ENCODE peak calls at places on chromosomes 3 and 15, in five cellular contexts. One of them, this sample, is unnamed.

GRCh38 chr15:90232941-90233700 is 620 bp downstream of the CIB1 start:
- DNase-seq in progenitor cell of endocrine pancreas: peak
- DNase-seq in epithelial cell of esophagus: peak
- DNase-seq in activated CD8-positive, alpha-beta memory T cell treated with anti-CD3 and anti-CD28 coated beads for 48 hours: peak
- DNase-seq in amniotic stem cell: peak
- DNase-seq in this sample: peak

GRCh38 chr3:186320862-186321568 is 41.0 kb downstream of the DGKG start:
- DNase-seq in progenitor cell of endocrine pancreas: no peak
- DNase-seq in epithelial cell of esophagus: peak
- DNase-seq in activated CD8-positive, alpha-beta memory T cell treated with anti-CD3 and anti-CD28 coated beads for 48 hours: no peak
- DNase-seq in amniotic stem cell: no peak
- DNase-seq in this sample: no peak

GRCh38 chr3:45119824-45120614 is 26.2 kb downstream of the CDCP1 start:
- DNase-seq in progenitor cell of endocrine pancreas: no peak
- DNase-seq in epithelial cell of esophagus: peak
- DNase-seq in activated CD8-positive, alpha-beta memory T cell treated with anti-CD3 and anti-CD28 coated beads for 48 hours: no peak
- DNase-seq in amniotic stem cell: no peak
- DNase-seq in this sample: no peak

GRCh38 chr15:97210277-97210676 is 750.2 kb upstream of the ARRDC4 start:
- DNase-seq in progenitor cell of endocrine pancreas: no peak
- DNase-seq in epithelial cell of esophagus: no peak
- DNase-seq in activated CD8-positive, alpha-beta memory T cell treated with anti-CD3 and anti-CD28 coated beads for 48 hours: no peak
- DNase-seq in amniotic stem cell: no peak
- DNase-seq in this sample: no peak

GRCh38 chr15:45021331-45021730 is 1.7 kb upstream of the SORD start:
- DNase-seq in progenitor cell of endocrine pancreas: no peak
- DNase-seq in epithelial cell of esophagus: peak
- DNase-seq in activated CD8-positive, alpha-beta memory T cell treated with anti-CD3 and anti-CD28 coated beads for 48 hours: no peak
- DNase-seq in amniotic stem cell: no peak
- DNase-seq in this sample: no peak

GRCh38 chr15:42031211-42031915 is 10.5 kb upstream of the PLA2G4E start:
- DNase-seq in progenitor cell of endocrine pancreas: no peak
- DNase-seq in epithelial cell of esophagus: peak
- DNase-seq in activated CD8-positive, alpha-beta memory T cell treated with anti-CD3 and anti-CD28 coated beads for 48 hours: no peak
- DNase-seq in amniotic stem cell: no peak
- DNase-seq in this sample: no peak

GRCh38 chr3:16309558-16309957 is 44.5 kb downstream of the OXNAD1 start:
- DNase-seq in progenitor cell of endocrine pancreas: no peak
- DNase-seq in epithelial cell of esophagus: peak
- DNase-seq in activated CD8-positive, alpha-beta memory T cell treated with anti-CD3 and anti-CD28 coated beads for 48 hours: no peak
- DNase-seq in amniotic stem cell: no peak
- DNase-seq in this sample: no peak

GRCh38 chr3:3170998-3171397 is 8.5 kb downstream of the CRBN start:
- DNase-seq in progenitor cell of endocrine pancreas: no peak
- DNase-seq in epithelial cell of esophagus: peak
- DNase-seq in activated CD8-positive, alpha-beta memory T cell treated with anti-CD3 and anti-CD28 coated beads for 48 hours: no peak
- DNase-seq in amniotic stem cell: no peak
- DNase-seq in this sample: no peak

GRCh38 chr3:37606472-37606871 is 255.2 kb upstream of the CTDSPL start:
- DNase-seq in progenitor cell of endocrine pancreas: no peak
- DNase-seq in epithelial cell of esophagus: no peak
- DNase-seq in activated CD8-positive, alpha-beta memory T cell treated with anti-CD3 and anti-CD28 coated beads for 48 hours: no peak
- DNase-seq in amniotic stem cell: no peak
- DNase-seq in this sample: no peak

GRCh38 chr3:43737001-43737440 is 46.3 kb downstream of the ABHD5 start:
- DNase-seq in progenitor cell of endocrine pancreas: no peak
- DNase-seq in epithelial cell of esophagus: no peak
- DNase-seq in activated CD8-positive, alpha-beta memory T cell treated with anti-CD3 and anti-CD28 coated beads for 48 hours: no peak
- DNase-seq in amniotic stem cell: no peak
- DNase-seq in this sample: peak

GRCh38 chr3:144864646-144865045 is 893.0 kb downstream of the DIPK2A start:
- DNase-seq in progenitor cell of endocrine pancreas: no peak
- DNase-seq in epithelial cell of esophagus: peak
- DNase-seq in activated CD8-positive, alpha-beta memory T cell treated with anti-CD3 and anti-CD28 coated beads for 48 hours: no peak
- DNase-seq in amniotic stem cell: no peak
- DNase-seq in this sample: no peak

GRCh38 chr3:134366928-134367352 is 7.3 kb downstream of the AMOTL2 start:
- DNase-seq in progenitor cell of endocrine pancreas: no peak
- DNase-seq in epithelial cell of esophagus: no peak
- DNase-seq in activated CD8-positive, alpha-beta memory T cell treated with anti-CD3 and anti-CD28 coated beads for 48 hours: no peak
- DNase-seq in amniotic stem cell: no peak
- DNase-seq in this sample: peak

GRCh38 chr3:137121704-137122314 is 164.0 kb downstream of the IL20RB start:
- DNase-seq in progenitor cell of endocrine pancreas: no peak
- DNase-seq in epithelial cell of esophagus: peak
- DNase-seq in activated CD8-positive, alpha-beta memory T cell treated with anti-CD3 and anti-CD28 coated beads for 48 hours: no peak
- DNase-seq in amniotic stem cell: no peak
- DNase-seq in this sample: peak

GRCh38 chr3:139655880-139656279 is 21.9 kb downstream of the NMNAT3 start:
- DNase-seq in progenitor cell of endocrine pancreas: no peak
- DNase-seq in epithelial cell of esophagus: peak
- DNase-seq in activated CD8-positive, alpha-beta memory T cell treated with anti-CD3 and anti-CD28 coated beads for 48 hours: no peak
- DNase-seq in amniotic stem cell: no peak
- DNase-seq in this sample: no peak

GRCh38 chr3:16264174-16264707 is 502 bp downstream of the DPH3 start:
- DNase-seq in progenitor cell of endocrine pancreas: no peak
- DNase-seq in epithelial cell of esophagus: peak
- DNase-seq in activated CD8-positive, alpha-beta memory T cell treated with anti-CD3 and anti-CD28 coated beads for 48 hours: no peak
- DNase-seq in amniotic stem cell: no peak
- DNase-seq in this sample: no peak

GRCh38 chr3:5136619-5137429 is 14.7 kb downstream of the ARL8B start:
- DNase-seq in progenitor cell of endocrine pancreas: no peak
- DNase-seq in epithelial cell of esophagus: peak
- DNase-seq in activated CD8-positive, alpha-beta memory T cell treated with anti-CD3 and anti-CD28 coated beads for 48 hours: no peak
- DNase-seq in amniotic stem cell: no peak
- DNase-seq in this sample: peak

GRCh38 chr3:48301020-48301813 is 32.2 kb downstream of the SPINK8 start:
- DNase-seq in progenitor cell of endocrine pancreas: peak
- DNase-seq in epithelial cell of esophagus: peak
- DNase-seq in activated CD8-positive, alpha-beta memory T cell treated with anti-CD3 and anti-CD28 coated beads for 48 hours: peak
- DNase-seq in amniotic stem cell: peak
- DNase-seq in this sample: peak

GRCh38 chr15:63234479-63234878 is 42.9 kb upstream of the APH1B start:
- DNase-seq in progenitor cell of endocrine pancreas: no peak
- DNase-seq in epithelial cell of esophagus: no peak
- DNase-seq in activated CD8-positive, alpha-beta memory T cell treated with anti-CD3 and anti-CD28 coated beads for 48 hours: no peak
- DNase-seq in amniotic stem cell: no peak
- DNase-seq in this sample: no peak

GRCh38 chr3:10551821-10552630 is 46.6 kb upstream of the ATP2B2 start:
- DNase-seq in progenitor cell of endocrine pancreas: no peak
- DNase-seq in epithelial cell of esophagus: peak
- DNase-seq in activated CD8-positive, alpha-beta memory T cell treated with anti-CD3 and anti-CD28 coated beads for 48 hours: peak
- DNase-seq in amniotic stem cell: no peak
- DNase-seq in this sample: peak

GRCh38 chr3:39142067-39142466 is 11.3 kb downstream of the CSRNP1 start:
- DNase-seq in progenitor cell of endocrine pancreas: no peak
- DNase-seq in epithelial cell of esophagus: no peak
- DNase-seq in activated CD8-positive, alpha-beta memory T cell treated with anti-CD3 and anti-CD28 coated beads for 48 hours: no peak
- DNase-seq in amniotic stem cell: no peak
- DNase-seq in this sample: no peak